ENCODE peak calls at places on chromosomes 1 and 21, in eight cellular contexts. One of them, this sample, is unnamed.

GRCh38 chr1:17276568-17276967 is 27.7 kb downstream of the PADI3 start:
- DNase-seq in astrocyte: peak
- DNase-seq in endodermal cell: no peak
- DNase-seq in fibroblast of lung: peak
- DNase-seq in IMR-90: peak
- DNase-seq in PC-3: peak
- DNase-seq in HCT116: no peak
- DNase-seq in colonic mucosa: no peak
- DNase-seq in this sample: no peak

GRCh38 chr1:145695781-145696629 is 11.2 kb downstream of the PDZK1 start:
- DNase-seq in PC-3: no peak
- DNase-seq in HCT116: no peak
- DNase-seq in colonic mucosa: no peak
- DNase-seq in astrocyte: no peak
- DNase-seq in IMR-90: no peak
- DNase-seq in endodermal cell: no peak
- DNase-seq in fibroblast of lung: no peak
- DNase-seq in this sample: no peak

GRCh38 chr1:16038620-16038912 is 5.0 kb upstream of the CLCNKB start:
- DNase-seq in astrocyte: no peak
- DNase-seq in PC-3: peak
- DNase-seq in HCT116: no peak
- DNase-seq in endodermal cell: no peak
- DNase-seq in IMR-90: no peak
- DNase-seq in fibroblast of lung: no peak
- DNase-seq in colonic mucosa: no peak
- DNase-seq in this sample: no peak

GRCh38 chr1:76074321-76075187 is at the start of gene ST6GALNAC3:
- DNase-seq in HCT116: no peak
- DNase-seq in colonic mucosa: peak
- DNase-seq in IMR-90: peak
- DNase-seq in fibroblast of lung: peak
- DNase-seq in PC-3: no peak
- DNase-seq in endodermal cell: peak
- DNase-seq in astrocyte: peak
- DNase-seq in this sample: peak

GRCh38 chr1:101757985-101758384 is 238.7 kb downstream of the OLFM3 start:
- DNase-seq in HCT116: no peak
- DNase-seq in PC-3: peak
- DNase-seq in fibroblast of lung: no peak
- DNase-seq in endodermal cell: no peak
- DNase-seq in IMR-90: no peak
- DNase-seq in colonic mucosa: no peak
- DNase-seq in astrocyte: no peak
- DNase-seq in this sample: no peak

GRCh38 chr1:6438047-6438525 is 13.5 kb downstream of the ESPN start:
- DNase-seq in IMR-90: peak
- DNase-seq in PC-3: peak
- DNase-seq in endodermal cell: peak
- DNase-seq in colonic mucosa: peak
- DNase-seq in HCT116: no peak
- DNase-seq in fibroblast of lung: peak
- DNase-seq in astrocyte: peak
- DNase-seq in this sample: peak

GRCh38 chr21:19353271-19353670 is 949.7 kb upstream of the TMPRSS15 start:
- DNase-seq in HCT116: no peak
- DNase-seq in IMR-90: no peak
- DNase-seq in endodermal cell: no peak
- DNase-seq in astrocyte: no peak
- DNase-seq in PC-3: no peak
- DNase-seq in colonic mucosa: no peak
- DNase-seq in fibroblast of lung: no peak
- DNase-seq in this sample: no peak

GRCh38 chr1:45658171-45658570 is 28.2 kb downstream of the GPBP1L1 start:
- DNase-seq in endodermal cell: no peak
- DNase-seq in IMR-90: no peak
- DNase-seq in fibroblast of lung: no peak
- DNase-seq in HCT116: no peak
- DNase-seq in PC-3: no peak
- DNase-seq in colonic mucosa: no peak
- DNase-seq in astrocyte: no peak
- DNase-seq in this sample: no peak

GRCh38 chr1:205766038-205766437 is 9.2 kb downstream of the RAB29 start:
- DNase-seq in colonic mucosa: no peak
- DNase-seq in PC-3: peak
- DNase-seq in IMR-90: peak
- DNase-seq in astrocyte: peak
- DNase-seq in endodermal cell: no peak
- DNase-seq in HCT116: no peak
- DNase-seq in fibroblast of lung: peak
- DNase-seq in this sample: no peak

GRCh38 chr1:119327436-119328155 is 41.0 kb upstream of the HAO2 start:
- DNase-seq in colonic mucosa: peak
- DNase-seq in PC-3: no peak
- DNase-seq in HCT116: no peak
- DNase-seq in astrocyte: peak
- DNase-seq in IMR-90: no peak
- DNase-seq in fibroblast of lung: peak
- DNase-seq in endodermal cell: peak
- DNase-seq in this sample: peak

GRCh38 chr1:115138973-115139372 is 49.7 kb upstream of the TSPAN2 start:
- DNase-seq in astrocyte: peak
- DNase-seq in PC-3: peak
- DNase-seq in HCT116: peak
- DNase-seq in colonic mucosa: peak
- DNase-seq in endodermal cell: peak
- DNase-seq in fibroblast of lung: peak
- DNase-seq in IMR-90: peak
- DNase-seq in this sample: peak

GRCh38 chr1:20705356-20705755 is 12.5 kb downstream of the KIF17 start:
- DNase-seq in fibroblast of lung: peak
- DNase-seq in IMR-90: no peak
- DNase-seq in colonic mucosa: no peak
- DNase-seq in endodermal cell: no peak
- DNase-seq in astrocyte: no peak
- DNase-seq in HCT116: no peak
- DNase-seq in PC-3: no peak
- DNase-seq in this sample: no peak

GRCh38 chr21:14303731-14304488 is 79.0 kb downstream of the HSPA13 start:
- DNase-seq in HCT116: no peak
- DNase-seq in IMR-90: no peak
- DNase-seq in fibroblast of lung: no peak
- DNase-seq in astrocyte: no peak
- DNase-seq in colonic mucosa: no peak
- DNase-seq in PC-3: peak
- DNase-seq in endodermal cell: no peak
- DNase-seq in this sample: no peak

GRCh38 chr1:203346060-203346754 is 4.7 kb downstream of the FMOD start:
- DNase-seq in endodermal cell: peak
- DNase-seq in PC-3: no peak
- DNase-seq in HCT116: no peak
- DNase-seq in colonic mucosa: no peak
- DNase-seq in IMR-90: no peak
- DNase-seq in astrocyte: no peak
- DNase-seq in fibroblast of lung: no peak
- DNase-seq in this sample: no peak

GRCh38 chr1:245153645-245154428 is 948 bp upstream of the KIF26B start:
- DNase-seq in endodermal cell: peak
- DNase-seq in PC-3: peak
- DNase-seq in IMR-90: no peak
- DNase-seq in fibroblast of lung: peak
- DNase-seq in colonic mucosa: peak
- DNase-seq in astrocyte: no peak
- DNase-seq in HCT116: no peak
- DNase-seq in this sample: peak

GRCh38 chr1:175481126-175482071 is 262.0 kb downstream of the TNR start:
- DNase-seq in endodermal cell: no peak
- DNase-seq in colonic mucosa: no peak
- DNase-seq in HCT116: no peak
- DNase-seq in PC-3: peak
- DNase-seq in fibroblast of lung: peak
- DNase-seq in IMR-90: peak
- DNase-seq in astrocyte: no peak
- DNase-seq in this sample: no peak

GRCh38 chr1:12188115-12188514 is 21.3 kb downstream of the TNFRSF1B start:
- DNase-seq in endodermal cell: no peak
- DNase-seq in fibroblast of lung: no peak
- DNase-seq in IMR-90: peak
- DNase-seq in HCT116: no peak
- DNase-seq in colonic mucosa: no peak
- DNase-seq in PC-3: no peak
- DNase-seq in astrocyte: no peak
- DNase-seq in this sample: no peak

GRCh38 chr1:3639397-3639911 is 10.4 kb downstream of the WRAP73 start:
- DNase-seq in fibroblast of lung: no peak
- DNase-seq in endodermal cell: no peak
- DNase-seq in colonic mucosa: no peak
- DNase-seq in PC-3: no peak
- DNase-seq in IMR-90: no peak
- DNase-seq in astrocyte: no peak
- DNase-seq in HCT116: no peak
- DNase-seq in this sample: peak

GRCh38 chr1:239575113-239575512 is 188.7 kb downstream of the CHRM3 start:
- DNase-seq in PC-3: no peak
- DNase-seq in endodermal cell: no peak
- DNase-seq in astrocyte: no peak
- DNase-seq in fibroblast of lung: no peak
- DNase-seq in colonic mucosa: no peak
- DNase-seq in IMR-90: no peak
- DNase-seq in HCT116: no peak
- DNase-seq in this sample: no peak

GRCh38 chr21:30336596-30336995 is 898 bp downstream of the KRTAP27-1 start:
- DNase-seq in HCT116: no peak
- DNase-seq in fibroblast of lung: peak
- DNase-seq in IMR-90: no peak
- DNase-seq in endodermal cell: no peak
- DNase-seq in colonic mucosa: no peak
- DNase-seq in PC-3: no peak
- DNase-seq in astrocyte: no peak
- DNase-seq in this sample: no peak

GRCh38 chr1:229579101-229579651 is 20.7 kb upstream of the ABCB10 start:
- DNase-seq in colonic mucosa: no peak
- DNase-seq in IMR-90: peak
- DNase-seq in fibroblast of lung: peak
- DNase-seq in astrocyte: peak
- DNase-seq in endodermal cell: no peak
- DNase-seq in PC-3: peak
- DNase-seq in HCT116: no peak
- DNase-seq in this sample: no peak

GRCh38 chr1:43934279-43934985 is 831 bp downstream of the ARTN start:
- DNase-seq in fibroblast of lung: peak
- DNase-seq in IMR-90: peak
- DNase-seq in endodermal cell: peak
- DNase-seq in HCT116: peak
- DNase-seq in astrocyte: no peak
- DNase-seq in colonic mucosa: peak
- DNase-seq in PC-3: peak
- DNase-seq in this sample: peak
- H3K9ac ChIP-seq in fibroblast of lung: no peak
- H3K9ac ChIP-seq in IMR-90: no peak
- H3K9ac ChIP-seq in endodermal cell: no peak
- H3K9ac ChIP-seq in HCT116: peak
- H3K9ac ChIP-seq in astrocyte: no peak
- H3K9ac ChIP-seq in colonic mucosa: peak
- H3K9ac ChIP-seq in PC-3: peak
- H3K9ac ChIP-seq in this sample: no peak

GRCh38 chr1:54360165-54361005 is 45.8 kb downstream of the SSBP3 start:
- DNase-seq in HCT116: no peak
- DNase-seq in fibroblast of lung: no peak
- DNase-seq in PC-3: peak
- DNase-seq in IMR-90: no peak
- DNase-seq in endodermal cell: no peak
- DNase-seq in colonic mucosa: no peak
- DNase-seq in astrocyte: no peak
- DNase-seq in this sample: no peak
- TF ChIP-seq CTCF in HCT116: peak
- TF ChIP-seq CTCF in fibroblast of lung: no peak
- TF ChIP-seq CTCF in PC-3: peak
- TF ChIP-seq CTCF in IMR-90: no peak
- TF ChIP-seq CTCF in endodermal cell: peak
- TF ChIP-seq CTCF in colonic mucosa: no peak
- TF ChIP-seq CTCF in astrocyte: no peak
- TF ChIP-seq CTCF in this sample: no peak

DNA sequence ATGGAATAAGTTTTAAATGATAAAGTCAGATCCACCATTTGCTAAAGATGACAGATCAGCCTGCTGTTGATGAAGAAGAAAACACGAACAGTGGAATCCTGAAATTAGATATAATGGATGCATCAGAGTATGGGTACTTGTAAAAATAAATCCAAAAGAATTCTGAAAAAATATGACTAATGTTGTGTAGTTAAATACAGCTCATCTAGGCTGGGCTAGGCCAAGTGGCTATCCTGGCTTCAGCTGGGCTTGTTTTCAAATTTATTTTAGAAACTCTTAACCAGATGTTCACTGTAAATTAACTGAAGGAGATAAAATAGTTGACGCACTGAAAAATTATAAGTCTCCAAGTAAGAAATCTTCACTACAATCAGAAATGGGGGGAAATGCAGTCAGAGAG is 7.4 kb upstream of the RGS2 start:
- DNase-seq in astrocyte: no peak
- DNase-seq in HCT116: no peak
- DNase-seq in PC-3: peak
- DNase-seq in fibroblast of lung: no peak
- DNase-seq in colonic mucosa: no peak
- DNase-seq in IMR-90: peak
- DNase-seq in endodermal cell: no peak
- DNase-seq in this sample: no peak
- H3K9ac ChIP-seq in astrocyte: no peak
- H3K9ac ChIP-seq in HCT116: no peak
- H3K9ac ChIP-seq in PC-3: no peak
- H3K9ac ChIP-seq in fibroblast of lung: no peak
- H3K9ac ChIP-seq in colonic mucosa: no peak
- H3K9ac ChIP-seq in IMR-90: no peak
- H3K9ac ChIP-seq in endodermal cell: no peak
- H3K9ac ChIP-seq in this sample: no peak

GRCh38 chr1:40305451-40305850 is 11.6 kb downstream of the COL9A2 start:
- DNase-seq in HCT116: no peak
- DNase-seq in fibroblast of lung: no peak
- DNase-seq in IMR-90: no peak
- DNase-seq in endodermal cell: peak
- DNase-seq in PC-3: peak
- DNase-seq in colonic mucosa: no peak
- DNase-seq in astrocyte: no peak
- DNase-seq in this sample: no peak
- TF ChIP-seq CTCF in HCT116: peak
- TF ChIP-seq CTCF in fibroblast of lung: peak
- TF ChIP-seq CTCF in IMR-90: peak
- TF ChIP-seq CTCF in endodermal cell: peak
- TF ChIP-seq CTCF in PC-3: peak
- TF ChIP-seq CTCF in colonic mucosa: no peak
- TF ChIP-seq CTCF in astrocyte: no peak
- TF ChIP-seq CTCF in this sample: no peak